ENCODE peak calls at places on chromosome 16, in seven cellular contexts. One of them, this sample, is unnamed.

GRCh38 chr16:63714876-63715275 is 1407.0 kb downstream of the CDH11 start:
- DNase-seq in epithelial cell of esophagus: no peak
- DNase-seq in endothelial cell: no peak
- DNase-seq in spleen: no peak
- DNase-seq in left lung: no peak
- DNase-seq in GM13976: no peak
- DNase-seq in CD8-positive, alpha-beta T cell: no peak
- DNase-seq in this sample: no peak

GRCh38 chr16:56724191-56724590 is 5.7 kb upstream of the NUP93 start:
- DNase-seq in epithelial cell of esophagus: no peak
- DNase-seq in endothelial cell: no peak
- DNase-seq in spleen: no peak
- DNase-seq in left lung: no peak
- DNase-seq in GM13976: no peak
- DNase-seq in CD8-positive, alpha-beta T cell: no peak
- DNase-seq in this sample: no peak

GRCh38 chr16:23491490-23492391 is 18.6 kb downstream of the GGA2 start:
- DNase-seq in epithelial cell of esophagus: peak
- DNase-seq in endothelial cell: no peak
- DNase-seq in spleen: peak
- DNase-seq in left lung: no peak
- DNase-seq in GM13976: no peak
- DNase-seq in CD8-positive, alpha-beta T cell: no peak
- DNase-seq in this sample: no peak

GRCh38 chr16:85919271-85920267 is 20.6 kb downstream of the IRF8 start:
- DNase-seq in epithelial cell of esophagus: no peak
- DNase-seq in endothelial cell: no peak
- DNase-seq in spleen: peak
- DNase-seq in left lung: no peak
- DNase-seq in GM13976: no peak
- DNase-seq in CD8-positive, alpha-beta T cell: no peak
- DNase-seq in this sample: no peak

GRCh38 chr16:51851111-51851510 is 695.8 kb downstream of the TOX3 start:
- DNase-seq in epithelial cell of esophagus: peak
- DNase-seq in endothelial cell: no peak
- DNase-seq in spleen: no peak
- DNase-seq in left lung: no peak
- DNase-seq in GM13976: no peak
- DNase-seq in CD8-positive, alpha-beta T cell: no peak
- DNase-seq in this sample: no peak

GRCh38 chr16:58032710-58033293 is 7.2 kb downstream of the MMP15 start:
- DNase-seq in epithelial cell of esophagus: no peak
- DNase-seq in endothelial cell: no peak
- DNase-seq in spleen: no peak
- DNase-seq in left lung: peak
- DNase-seq in GM13976: no peak
- DNase-seq in CD8-positive, alpha-beta T cell: no peak
- DNase-seq in this sample: peak

GRCh38 chr16:72850021-72850420 is 197.9 kb downstream of the ZFHX3 start:
- DNase-seq in epithelial cell of esophagus: no peak
- DNase-seq in endothelial cell: no peak
- DNase-seq in spleen: no peak
- DNase-seq in left lung: no peak
- DNase-seq in GM13976: no peak
- DNase-seq in CD8-positive, alpha-beta T cell: no peak
- DNase-seq in this sample: no peak

GRCh38 chr16:73605309-73605708 is 557.4 kb upstream of the ZFHX3 start:
- DNase-seq in epithelial cell of esophagus: no peak
- DNase-seq in endothelial cell: no peak
- DNase-seq in spleen: no peak
- DNase-seq in left lung: no peak
- DNase-seq in GM13976: no peak
- DNase-seq in CD8-positive, alpha-beta T cell: no peak
- DNase-seq in this sample: no peak

GRCh38 chr16:82653550-82654511 is 27.1 kb downstream of the CDH13 start:
- DNase-seq in epithelial cell of esophagus: peak
- DNase-seq in endothelial cell: no peak
- DNase-seq in spleen: no peak
- DNase-seq in left lung: no peak
- DNase-seq in GM13976: peak
- DNase-seq in CD8-positive, alpha-beta T cell: no peak
- DNase-seq in this sample: no peak

GRCh38 chr16:50888486-50889261 is 146.8 kb downstream of the CYLD start:
- DNase-seq in epithelial cell of esophagus: no peak
- DNase-seq in endothelial cell: no peak
- DNase-seq in spleen: no peak
- DNase-seq in left lung: no peak
- DNase-seq in GM13976: no peak
- DNase-seq in CD8-positive, alpha-beta T cell: no peak
- DNase-seq in this sample: no peak

GRCh38 chr16:3754304-3754703 is 37.0 kb upstream of the TRAP1 start:
- DNase-seq in epithelial cell of esophagus: no peak
- DNase-seq in endothelial cell: no peak
- DNase-seq in spleen: no peak
- DNase-seq in left lung: no peak
- DNase-seq in GM13976: no peak
- DNase-seq in CD8-positive, alpha-beta T cell: no peak
- DNase-seq in this sample: no peak

GRCh38 chr16:85062303-85062702 is 34.7 kb downstream of the KIAA0513 start:
- DNase-seq in epithelial cell of esophagus: no peak
- DNase-seq in endothelial cell: no peak
- DNase-seq in spleen: no peak
- DNase-seq in left lung: peak
- DNase-seq in GM13976: no peak
- DNase-seq in CD8-positive, alpha-beta T cell: no peak
- DNase-seq in this sample: no peak

GRCh38 chr16:61900482-61900881 is 135.8 kb downstream of the CDH8 start:
- DNase-seq in epithelial cell of esophagus: peak
- DNase-seq in endothelial cell: no peak
- DNase-seq in spleen: no peak
- DNase-seq in left lung: no peak
- DNase-seq in GM13976: no peak
- DNase-seq in CD8-positive, alpha-beta T cell: no peak
- DNase-seq in this sample: no peak

GRCh38 chr16:27177031-27177774 is 26.1 kb upstream of the KDM8 start:
- DNase-seq in epithelial cell of esophagus: peak
- DNase-seq in endothelial cell: no peak
- DNase-seq in spleen: no peak
- DNase-seq in left lung: no peak
- DNase-seq in GM13976: no peak
- DNase-seq in CD8-positive, alpha-beta T cell: no peak
- DNase-seq in this sample: no peak

GRCh38 chr16:67115649-67116048 is 5.9 kb downstream of the PHAF1 start:
- DNase-seq in epithelial cell of esophagus: peak
- DNase-seq in endothelial cell: no peak
- DNase-seq in spleen: no peak
- DNase-seq in left lung: no peak
- DNase-seq in GM13976: no peak
- DNase-seq in CD8-positive, alpha-beta T cell: no peak
- DNase-seq in this sample: no peak

GRCh38 chr16:77191259-77191969 is 424 bp downstream of the MON1B start:
- DNase-seq in epithelial cell of esophagus: no peak
- DNase-seq in endothelial cell: no peak
- DNase-seq in spleen: peak
- DNase-seq in left lung: peak
- DNase-seq in GM13976: no peak
- DNase-seq in CD8-positive, alpha-beta T cell: peak
- DNase-seq in this sample: peak

GRCh38 chr16:82735696-82736095 is 108.9 kb downstream of the CDH13 start:
- DNase-seq in epithelial cell of esophagus: no peak
- DNase-seq in endothelial cell: no peak
- DNase-seq in spleen: no peak
- DNase-seq in left lung: no peak
- DNase-seq in GM13976: no peak
- DNase-seq in CD8-positive, alpha-beta T cell: no peak
- DNase-seq in this sample: no peak

GRCh38 chr16:11152677-11153321 is 103.2 kb downstream of the SOCS1 start:
- DNase-seq in epithelial cell of esophagus: no peak
- DNase-seq in endothelial cell: no peak
- DNase-seq in spleen: peak
- DNase-seq in left lung: peak
- DNase-seq in GM13976: no peak
- DNase-seq in CD8-positive, alpha-beta T cell: no peak
- DNase-seq in this sample: no peak

GRCh38 chr16:31707743-31708335 is 165.8 kb upstream of the ZNF267 start:
- DNase-seq in epithelial cell of esophagus: no peak
- DNase-seq in endothelial cell: no peak
- DNase-seq in spleen: no peak
- DNase-seq in left lung: peak
- DNase-seq in GM13976: no peak
- DNase-seq in CD8-positive, alpha-beta T cell: no peak
- DNase-seq in this sample: no peak

GRCh38 chr16:79509221-79509631 is 91.3 kb downstream of the MAF start:
- DNase-seq in epithelial cell of esophagus: no peak
- DNase-seq in endothelial cell: peak
- DNase-seq in spleen: no peak
- DNase-seq in left lung: peak
- DNase-seq in GM13976: no peak
- DNase-seq in CD8-positive, alpha-beta T cell: no peak
- DNase-seq in this sample: no peak

GRCh38 chr16:89863741-89864391 is 9.5 kb upstream of the TCF25 start:
- DNase-seq in epithelial cell of esophagus: peak
- DNase-seq in endothelial cell: no peak
- DNase-seq in spleen: peak
- DNase-seq in left lung: no peak
- DNase-seq in GM13976: peak
- DNase-seq in CD8-positive, alpha-beta T cell: peak
- DNase-seq in this sample: no peak

GRCh38 chr16:28561557-28562187 is 8.0 kb downstream of the SGF29 start:
- DNase-seq in epithelial cell of esophagus: no peak
- DNase-seq in endothelial cell: no peak
- DNase-seq in spleen: no peak
- DNase-seq in left lung: no peak
- DNase-seq in GM13976: no peak
- DNase-seq in CD8-positive, alpha-beta T cell: no peak
- DNase-seq in this sample: no peak

GRCh38 chr16:4322121-4323035 is 6.5 kb downstream of the GLIS2 start:
- DNase-seq in epithelial cell of esophagus: no peak
- DNase-seq in endothelial cell: no peak
- DNase-seq in spleen: no peak
- DNase-seq in left lung: no peak
- DNase-seq in GM13976: no peak
- DNase-seq in CD8-positive, alpha-beta T cell: no peak
- DNase-seq in this sample: no peak

GRCh38 chr16:85767569-85767968 is 16.7 kb upstream of the C16orf74 start:
- DNase-seq in epithelial cell of esophagus: peak
- DNase-seq in endothelial cell: no peak
- DNase-seq in spleen: no peak
- DNase-seq in left lung: no peak
- DNase-seq in GM13976: no peak
- DNase-seq in CD8-positive, alpha-beta T cell: no peak
- DNase-seq in this sample: no peak

GRCh38 chr16:57373117-57373947 is 1.0 kb downstream of the CX3CL1 start:
- DNase-seq in epithelial cell of esophagus: no peak
- DNase-seq in endothelial cell: no peak
- DNase-seq in spleen: no peak
- DNase-seq in left lung: no peak
- DNase-seq in GM13976: no peak
- DNase-seq in CD8-positive, alpha-beta T cell: no peak
- DNase-seq in this sample: no peak

GRCh38 chr16:12271006-12271405 is 294.5 kb downstream of the SNX29 start:
- DNase-seq in epithelial cell of esophagus: peak
- DNase-seq in endothelial cell: peak
- DNase-seq in spleen: no peak
- DNase-seq in left lung: no peak
- DNase-seq in GM13976: no peak
- DNase-seq in CD8-positive, alpha-beta T cell: no peak
- DNase-seq in this sample: peak

GRCh38 chr16:12276631-12277030 is 300.1 kb downstream of the SNX29 start:
- DNase-seq in epithelial cell of esophagus: no peak
- DNase-seq in endothelial cell: no peak
- DNase-seq in spleen: no peak
- DNase-seq in left lung: no peak
- DNase-seq in GM13976: no peak
- DNase-seq in CD8-positive, alpha-beta T cell: no peak
- DNase-seq in this sample: no peak

GRCh38 chr16:12268602-12269001 is 292.1 kb downstream of the SNX29 start:
- DNase-seq in epithelial cell of esophagus: no peak
- DNase-seq in endothelial cell: no peak
- DNase-seq in spleen: no peak
- DNase-seq in left lung: no peak
- DNase-seq in GM13976: no peak
- DNase-seq in CD8-positive, alpha-beta T cell: no peak
- DNase-seq in this sample: no peak

GRCh38 chr16:12267491-12267890 is 291.0 kb downstream of the SNX29 start:
- DNase-seq in epithelial cell of esophagus: no peak
- DNase-seq in endothelial cell: no peak
- DNase-seq in spleen: no peak
- DNase-seq in left lung: no peak
- DNase-seq in GM13976: no peak
- DNase-seq in CD8-positive, alpha-beta T cell: no peak
- DNase-seq in this sample: peak

GRCh38 chr16:12272264-12272663 is 295.7 kb downstream of the SNX29 start:
- DNase-seq in epithelial cell of esophagus: no peak
- DNase-seq in endothelial cell: no peak
- DNase-seq in spleen: no peak
- DNase-seq in left lung: no peak
- DNase-seq in GM13976: no peak
- DNase-seq in CD8-positive, alpha-beta T cell: no peak
- DNase-seq in this sample: no peak
- TF ChIP-seq CTCF in epithelial cell of esophagus: no peak
- TF ChIP-seq CTCF in endothelial cell: no peak
- TF ChIP-seq CTCF in spleen: no peak
- TF ChIP-seq CTCF in left lung: no peak
- TF ChIP-seq CTCF in GM13976: no peak
- TF ChIP-seq CTCF in CD8-positive, alpha-beta T cell: no peak
- TF ChIP-seq CTCF in this sample: no peak

DNA sequence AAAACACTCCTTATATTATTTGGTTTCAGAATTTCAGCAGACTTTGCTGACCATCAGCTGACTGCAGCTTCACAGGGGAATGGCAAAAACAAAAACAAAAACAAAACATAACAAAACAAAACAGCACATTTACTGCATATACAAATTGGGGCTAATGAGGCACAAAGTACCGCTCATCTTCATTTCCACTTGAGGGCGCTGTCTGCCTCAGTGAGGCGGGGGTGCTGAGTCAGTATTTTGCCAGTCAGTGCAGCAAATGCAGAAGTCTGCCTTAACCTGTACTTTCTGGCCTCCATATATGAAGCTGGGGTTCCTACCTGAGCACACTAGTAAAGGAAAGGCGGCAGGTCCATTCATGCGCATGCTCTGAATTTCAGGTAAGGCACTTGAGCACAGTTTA is 13.5 kb upstream of the DYNLRB2 start:
- DNase-seq in epithelial cell of esophagus: peak
- DNase-seq in endothelial cell: peak
- DNase-seq in spleen: peak
- DNase-seq in left lung: no peak
- DNase-seq in GM13976: peak
- DNase-seq in CD8-positive, alpha-beta T cell: peak
- DNase-seq in this sample: peak
- TF ChIP-seq CTCF in epithelial cell of esophagus: peak
- TF ChIP-seq CTCF in endothelial cell: peak
- TF ChIP-seq CTCF in spleen: no peak
- TF ChIP-seq CTCF in left lung: peak
- TF ChIP-seq CTCF in GM13976: peak
- TF ChIP-seq CTCF in CD8-positive, alpha-beta T cell: peak
- TF ChIP-seq CTCF in this sample: peak

GRCh38 chr16:49419016-49419415 is 45.4 kb downstream of the C16orf78 start:
- DNase-seq in epithelial cell of esophagus: no peak
- DNase-seq in endothelial cell: no peak
- DNase-seq in spleen: no peak
- DNase-seq in left lung: no peak
- DNase-seq in GM13976: no peak
- DNase-seq in CD8-positive, alpha-beta T cell: no peak
- DNase-seq in this sample: peak
- TF ChIP-seq CTCF in epithelial cell of esophagus: no peak
- TF ChIP-seq CTCF in endothelial cell: no peak
- TF ChIP-seq CTCF in spleen: no peak
- TF ChIP-seq CTCF in left lung: no peak
- TF ChIP-seq CTCF in GM13976: no peak
- TF ChIP-seq CTCF in CD8-positive, alpha-beta T cell: no peak
- TF ChIP-seq CTCF in this sample: no peak

GRCh38 chr16:1184156-1184868 is 31.4 kb downstream of the CACNA1H start:
- DNase-seq in epithelial cell of esophagus: no peak
- DNase-seq in endothelial cell: no peak
- DNase-seq in spleen: no peak
- DNase-seq in left lung: no peak
- DNase-seq in GM13976: no peak
- DNase-seq in CD8-positive, alpha-beta T cell: no peak
- DNase-seq in this sample: no peak
- TF ChIP-seq CTCF in epithelial cell of esophagus: no peak
- TF ChIP-seq CTCF in endothelial cell: no peak
- TF ChIP-seq CTCF in spleen: no peak
- TF ChIP-seq CTCF in left lung: no peak
- TF ChIP-seq CTCF in GM13976: no peak
- TF ChIP-seq CTCF in CD8-positive, alpha-beta T cell: no peak
- TF ChIP-seq CTCF in this sample: no peak

This sample was measured in nephron progenitor cell.